ENCODE peak calls at places on chromosomes 11 and 22, in four cellular contexts. H is adrenal gland, Z is AG10803, W is fibroblast of pulmonary artery. E is an unnamed sample.

GRCh38 chr11:116114198-116114651 is 610.0 kb upstream of the CADM1 start:
- DNase-seq in H (peak; percentile 1), W (no peak), Z (no peak), E (no peak)

GRCh38 chr22:19376971-19377370 is 54.6 kb downstream of the HIRA start:
- DNase-seq in H (peak; percentile 4), Z (no peak), W (no peak), E (no peak)

GRCh38 chr11:118939948-118940598 is 14.3 kb upstream of the BCL9L start:
- DNase-seq in H (no peak), Z (no peak), W (peak; percentile 34), E (no peak)

GRCh38 chr22:27206001-27206746 is 548.8 kb downstream of the MIAT start:
- DNase-seq in Z (peak; percentile 49), H (no peak), W (peak; percentile 58), E (no peak)

GRCh38 chr22:19962909-19963806 is 21.5 kb upstream of the TXNRD2 start:
- DNase-seq in Z (peak; percentile 33), H (peak; percentile 89), W (peak; percentile 61), E (peak; percentile 96)

GRCh38 chr11:33949201-33949913 is 57.5 kb upstream of the LMO2 start:
- DNase-seq in Z (no peak), H (no peak), W (no peak), E (no peak)

GRCh38 chr22:32591620-32592019 is 117.0 kb downstream of the FBXO7 start:
- DNase-seq in Z (peak; percentile 96), H (no peak), W (peak; percentile 82), E (no peak)

GRCh38 chr11:128956401-128957203 is 13.9 kb upstream of the TP53AIP1 start:
- DNase-seq in H (peak; percentile 73), W (peak; percentile 81), Z (peak; percentile 72), E (peak; percentile 75)

GRCh38 chr11:110772863-110773262 is 60.6 kb upstream of the ARHGAP20 start:
- DNase-seq in Z (no peak), H (no peak), W (no peak), E (peak; percentile 35)

GRCh38 chr11:118792642-118793124 is 1.7 kb upstream of the DDX6 start:
- DNase-seq in W (peak; percentile 91), H (peak; percentile 86), Z (peak; percentile 85), E (peak; percentile 84)

GRCh38 chr11:65404638-65405339 is 17.8 kb upstream of the NEAT1 start:
- DNase-seq in W (no peak), Z (no peak), H (no peak), E (no peak)

GRCh38 chr11:61853698-61854169 is 25.6 kb downstream of the FADS2 start:
- DNase-seq in W (no peak), H (peak; percentile 85), Z (no peak), E (no peak)

GRCh38 chr11:82978422-82979099 is 77.0 kb downstream of the DDIAS start:
- DNase-seq in H (no peak), Z (peak; percentile 78), W (peak; percentile 59), E (no peak)

DNA sequence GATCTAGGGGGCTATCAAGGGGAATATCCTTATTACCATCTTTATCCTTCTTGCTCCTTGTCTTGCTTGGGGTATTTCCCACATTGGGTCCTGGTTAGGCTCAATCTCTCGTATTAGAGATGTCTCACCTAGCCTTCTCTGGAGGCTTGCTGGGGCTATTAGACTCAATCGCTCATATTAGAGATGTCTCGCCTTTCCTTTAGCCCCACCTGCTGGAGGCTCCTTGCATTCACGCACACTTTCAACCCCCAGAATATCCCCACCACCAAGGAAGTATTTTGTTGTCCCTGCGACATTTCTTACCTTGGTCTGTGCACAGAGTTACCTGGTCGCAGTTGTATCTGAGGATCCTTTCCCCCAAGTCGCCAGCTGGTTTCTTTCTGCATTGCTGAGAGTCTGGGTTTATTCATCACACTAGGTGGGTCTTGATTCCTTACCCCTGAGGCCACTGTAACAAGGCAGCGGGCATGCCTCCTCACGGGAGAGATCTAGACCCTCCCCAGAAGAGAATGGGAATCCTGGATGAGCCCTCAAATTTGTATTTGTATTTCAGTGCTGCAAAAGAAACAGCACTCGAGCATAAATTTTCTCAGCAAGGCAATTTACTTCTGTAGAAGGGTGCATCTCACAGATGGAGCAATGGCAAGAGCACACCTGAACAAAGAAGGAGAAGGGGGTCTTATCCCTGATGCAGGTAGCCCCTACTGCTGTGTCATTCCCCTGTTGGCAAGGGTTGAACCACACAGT is 15.9 kb upstream of the HYLS1 start:
- DNase-seq in W (peak; percentile 64), Z (peak; percentile 29), H (no peak), E (peak; percentile 63)
- TF ChIP-seq CTCF in W (peak; percentile 82), Z (peak; percentile 66), H (peak; percentile 34), E (peak; percentile 61)

GRCh38 chr11:132632641-132633124 is 899.6 kb downstream of the OPCML start:
- DNase-seq in W (peak; percentile 95), H (no peak), Z (peak; percentile 99), E (no peak)

GRCh38 chr11:132639986-132640385 is 892.3 kb downstream of the OPCML start:
- DNase-seq in H (no peak), W (no peak), Z (peak; percentile 15), E (no peak)

GRCh38 chr11:132643239-132643638 is 889.1 kb downstream of the OPCML start:
- DNase-seq in Z (no peak), H (no peak), W (no peak), E (no peak)

GRCh38 chr11:132640952-132641351 is 891.3 kb downstream of the OPCML start:
- DNase-seq in Z (no peak), H (no peak), W (no peak), E (no peak)

GRCh38 chr11:132638421-132638820 is 893.9 kb downstream of the OPCML start:
- DNase-seq in W (no peak), Z (no peak), H (no peak), E (no peak)
- TF ChIP-seq CTCF in W (no peak), Z (no peak), H (no peak), E (no peak)

DNA sequence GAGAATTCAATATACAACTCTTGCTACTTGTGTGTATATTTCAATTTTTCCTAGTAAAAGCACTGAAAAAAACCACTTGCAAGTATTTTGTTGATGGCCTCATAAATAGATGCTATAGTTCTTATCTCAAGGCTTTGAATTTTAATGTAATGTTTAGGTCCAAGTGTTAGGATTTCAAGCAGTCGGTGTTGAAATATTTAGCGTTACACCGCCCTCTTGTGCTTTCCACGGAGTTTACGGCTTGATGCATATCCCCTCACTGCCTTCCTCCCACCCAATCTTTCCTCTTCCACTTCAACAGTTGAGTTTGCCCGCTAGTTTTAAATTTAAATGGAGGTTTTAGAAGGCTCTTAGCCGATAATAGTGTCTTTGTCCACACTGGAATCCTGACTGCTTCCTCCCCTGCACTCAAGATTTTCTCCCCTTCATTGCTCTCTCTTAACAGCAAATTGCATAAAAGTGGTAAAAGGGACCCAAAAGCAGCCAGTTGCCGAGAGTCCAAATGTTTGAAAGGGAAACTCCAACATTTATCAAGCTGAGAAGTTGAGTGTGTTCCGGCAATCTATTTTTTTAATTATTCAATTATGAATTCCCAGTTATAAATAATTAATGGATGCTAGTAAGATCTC is 25.9 kb upstream of the HTATIP2 start:
- DNase-seq in H (no peak), Z (no peak), W (peak; percentile 48), E (peak; percentile 43)
- TF ChIP-seq CTCF in H (no peak), Z (peak; percentile 48), W (peak; percentile 60), E (peak; percentile 63)

GRCh38 chr11:100445231-100445735 is 241.8 kb upstream of the ARHGAP42 start:
- DNase-seq in Z (no peak), H (no peak), W (peak; percentile 23), E (no peak)
- TF ChIP-seq CTCF in Z (no peak), H (no peak), W (no peak), E (peak; percentile 38)

GRCh38 chr22:35308480-35308945 is 8.8 kb downstream of the TOM1 start:
- DNase-seq in Z (no peak), W (no peak), H (peak; percentile 49), E (no peak)

GRCh38 chr22:35311551-35311999 is 11.9 kb downstream of the TOM1 start:
- DNase-seq in Z (no peak), H (peak; percentile 48), W (no peak), E (peak; percentile 21)

GRCh38 chr22:35312198-35313059 is 12.7 kb downstream of the TOM1 start:
- DNase-seq in H (peak; percentile 62), W (no peak), Z (peak; percentile 83), E (peak; percentile 81)

GRCh38 chr22:35313311-35314121 is 13.8 kb downstream of the TOM1 start:
- DNase-seq in W (peak; percentile 89), H (peak; percentile 92), Z (peak; percentile 89), E (no peak)

GRCh38 chr22:35310556-35311550 is 11.2 kb downstream of the TOM1 start:
- DNase-seq in Z (no peak), H (peak; percentile 52), W (no peak), E (peak; percentile 42)
- TF ChIP-seq CTCF in Z (no peak), H (no peak), W (no peak), E (no peak)

DNA sequence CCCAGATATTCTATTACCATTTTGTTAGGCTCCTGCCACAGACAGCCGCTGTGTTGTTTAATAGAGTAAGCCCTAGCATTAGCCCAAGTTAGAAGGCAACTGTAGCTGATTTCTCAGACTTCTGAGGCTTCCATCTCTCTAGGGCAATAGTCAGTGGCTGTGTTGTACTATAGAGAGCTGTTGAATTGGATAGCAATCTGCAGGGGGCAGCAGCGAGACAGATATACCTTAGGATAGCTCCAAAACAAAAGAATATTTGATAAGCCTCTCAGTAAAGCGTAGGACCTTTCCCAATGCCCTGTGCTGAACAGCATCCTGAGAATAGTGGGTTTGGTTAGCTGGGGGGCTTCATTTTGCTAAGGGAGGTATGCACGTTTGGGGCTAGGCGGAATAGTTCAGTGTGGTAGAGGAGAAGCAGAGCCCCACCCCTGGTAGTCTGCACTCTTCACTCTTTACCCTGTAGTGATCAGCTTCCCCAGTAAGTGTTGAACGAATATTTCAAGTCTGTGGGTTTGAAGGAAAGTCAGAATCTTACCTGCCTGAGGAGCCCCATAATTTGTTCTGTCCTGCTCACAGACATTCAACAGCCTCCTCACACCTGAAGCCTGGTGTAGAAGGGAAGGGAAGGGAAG is 515.1 kb downstream of the INSC start:
- DNase-seq in W (peak; percentile 16), Z (no peak), H (no peak), E (peak; percentile 43)
- TF ChIP-seq CTCF in W (peak; percentile 30), Z (no peak), H (peak; percentile 20), E (peak; percentile 10)

GRCh38 chr11:45233121-45233803 is 52.9 kb downstream of the SYT13 start:
- DNase-seq in Z (peak; percentile 55), H (peak; percentile 87), W (peak; percentile 66), E (peak; percentile 81)

GRCh38 chr11:45237666-45238348 is 48.3 kb downstream of the SYT13 start:
- DNase-seq in Z (no peak), H (no peak), W (no peak), E (no peak)

GRCh38 chr11:45232341-45233080 is 53.6 kb downstream of the SYT13 start:
- DNase-seq in H (no peak), W (no peak), Z (no peak), E (no peak)

GRCh38 chr11:45234306-45235006 is 51.7 kb downstream of the SYT13 start:
- DNase-seq in H (no peak), W (no peak), Z (no peak), E (no peak)

GRCh38 chr11:45233804-45234170 is 52.4 kb downstream of the SYT13 start:
- DNase-seq in W (no peak), Z (no peak), H (no peak), E (no peak)
- TF ChIP-seq CTCF in W (no peak), Z (no peak), H (no peak), E (no peak)

DNA sequence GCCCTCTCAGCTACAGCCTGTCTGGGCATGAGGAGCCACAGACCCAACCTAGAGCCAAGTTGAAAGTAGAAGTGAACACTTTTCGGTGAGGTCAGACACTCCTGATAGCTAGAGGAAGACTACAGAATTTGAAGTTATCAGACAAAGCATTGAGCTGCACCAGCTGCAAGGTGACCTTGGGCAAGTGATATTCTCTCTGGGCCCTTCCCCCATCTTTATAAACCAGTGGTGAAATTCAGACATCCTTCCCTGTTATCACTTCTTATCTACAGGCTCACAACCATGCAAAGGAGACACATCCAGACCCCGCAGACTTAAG is 8.0 kb upstream of the PMM1 start:
- DNase-seq in W (no peak), Z (no peak), H (no peak), E (no peak)
- TF ChIP-seq CTCF in W (no peak), Z (no peak), H (no peak), E (no peak)

E was measured in Caco-2.